ENCODE peak calls at places on chromosomes 11 and 22, in five cellular contexts. E, Z, Y, T and P are unnamed samples.

GRCh38 chr11:16784097-16784496 is 45.6 kb downstream of the C11orf58 start:
- DNase-seq in Y (no peak), E (no peak), Z (no peak), T (no peak), P (no peak)

GRCh38 chr11:132475046-132475445 is 1057.3 kb downstream of the OPCML start:
- DNase-seq in E (no peak), Y (no peak), Z (no peak), T (no peak), P (peak)

GRCh38 chr22:17158568-17159503 is at the start of gene HDHD5:
- DNase-seq in Y (peak), T (peak), E (peak), Z (peak), P (peak)

GRCh38 chr22:29275167-29275566 is 7.1 kb downstream of the EWSR1 start:
- DNase-seq in Y (no peak), T (no peak), E (no peak), Z (no peak), P (no peak)

GRCh38 chr11:98625526-98625925 is 395.2 kb upstream of the CNTN5 start:
- DNase-seq in T (no peak), Y (no peak), Z (no peak), E (no peak), P (no peak)

GRCh38 chr11:94131363-94132115 is 2.9 kb downstream of the PANX1 start:
- DNase-seq in Y (peak), Z (no peak), E (no peak), T (no peak), P (peak)

GRCh38 chr11:34331329-34331728 is 26.5 kb downstream of the ABTB2 start:
- DNase-seq in T (no peak), Y (no peak), Z (peak), E (peak), P (peak)

GRCh38 chr11:33063326-33063775 is 24.0 kb downstream of the TCP11L1 start:
- DNase-seq in E (no peak), Z (no peak), Y (no peak), T (no peak), P (peak)

GRCh38 chr11:12243511-12243910 is 133.1 kb downstream of the MICAL2 start:
- DNase-seq in Y (no peak), Z (peak), E (no peak), T (no peak), P (no peak)

GRCh38 chr11:93537022-93537421 is 6.2 kb downstream of the SMCO4 start:
- DNase-seq in Y (no peak), E (no peak), Z (no peak), T (peak), P (no peak)

GRCh38 chr22:32327596-32328171 is 30.0 kb upstream of the RFPL3 start:
- DNase-seq in Z (no peak), Y (no peak), T (no peak), E (no peak), P (no peak)

GRCh38 chr11:122319842-122320555 is 204.0 kb upstream of the BLID start:
- DNase-seq in Z (no peak), Y (no peak), T (peak), E (no peak), P (no peak)

GRCh38 chr11:46461461-46461927 is 69.9 kb upstream of the CHRM4 start:
- DNase-seq in Z (no peak), Y (no peak), T (no peak), E (no peak), P (peak)

GRCh38 chr22:45204751-45205623 is 35.7 kb downstream of the KIAA0930 start:
- DNase-seq in Z (no peak), E (no peak), Y (no peak), T (no peak), P (no peak)

GRCh38 chr22:44970291-44970690 is 39.5 kb downstream of the PHF21B start:
- DNase-seq in T (no peak), Z (no peak), Y (no peak), E (no peak), P (no peak)

GRCh38 chr11:112033902-112034301 is 8.7 kb downstream of the DLAT start:
- DNase-seq in E (no peak), Y (no peak), Z (no peak), T (no peak), P (no peak)

GRCh38 chr22:46576556-46577351 is 39.3 kb upstream of the CELSR1 start:
- DNase-seq in T (no peak), E (peak), Z (peak), Y (peak), P (peak)